ENCODE peak calls at places on chromosomes 4 and X, in four cellular contexts. One of them, this sample, is unnamed.
A peak's percentile ranks its signal among the peaks of the same experiment; 100 is the strongest.

GRCh38 chr4:83413676-83414075 is 41.9 kb downstream of the HELQ start:
- ATAC-seq in body of pancreas: no peak
- ATAC-seq in right lobe of liver: no peak
- ATAC-seq in A549: no peak
- ATAC-seq in this sample: no peak

GRCh38 chr4:94511591-94511990 is 59.8 kb downstream of the PDLIM5 start:
- ATAC-seq in body of pancreas: no peak
- ATAC-seq in right lobe of liver: no peak
- ATAC-seq in A549: no peak
- ATAC-seq in this sample: no peak

GRCh38 chrX:136687457-136687856 is 39.5 kb downstream of the CD40LG start:
- ATAC-seq in body of pancreas: no peak
- ATAC-seq in right lobe of liver: no peak
- ATAC-seq in A549: no peak
- ATAC-seq in this sample: no peak

GRCh38 chr4:152894673-152895072 is 41.5 kb upstream of the FHDC1 start:
- ATAC-seq in body of pancreas: no peak
- ATAC-seq in right lobe of liver: no peak
- ATAC-seq in A549: no peak
- ATAC-seq in this sample: no peak

GRCh38 chr4:173436866-173437265 is 38.0 kb upstream of the SCRG1 start:
- ATAC-seq in body of pancreas: no peak
- ATAC-seq in right lobe of liver: no peak
- ATAC-seq in A549: no peak
- ATAC-seq in this sample: no peak

GRCh38 chrX:109995155-109995554 is 7.8 kb upstream of the TMEM164 start:
- ATAC-seq in body of pancreas: no peak
- ATAC-seq in right lobe of liver: no peak
- ATAC-seq in A549: no peak
- ATAC-seq in this sample: no peak

GRCh38 chr4:111031180-111031579 is 408.3 kb upstream of the PITX2 start:
- ATAC-seq in body of pancreas: no peak
- ATAC-seq in right lobe of liver: no peak
- ATAC-seq in A549: no peak
- ATAC-seq in this sample: no peak

GRCh38 chr4:165524532-165525190 is 145.9 kb downstream of the CPE start:
- ATAC-seq in body of pancreas: no peak
- ATAC-seq in right lobe of liver: no peak
- ATAC-seq in A549: no peak
- ATAC-seq in this sample: no peak

GRCh38 chrX:44260609-44261008 is 82.9 kb downstream of the EFHC2 start:
- ATAC-seq in body of pancreas: no peak
- ATAC-seq in right lobe of liver: no peak
- ATAC-seq in A549: no peak
- ATAC-seq in this sample: no peak

GRCh38 chrX:68807818-68808217 is 21.0 kb upstream of the EFNB1 start:
- ATAC-seq in body of pancreas: peak; percentile 21
- ATAC-seq in right lobe of liver: peak; percentile 80
- ATAC-seq in A549: peak; percentile 70
- ATAC-seq in this sample: peak; percentile 31

GRCh38 chr4:169988252-169988651 is 37.9 kb downstream of the MFAP3L start:
- ATAC-seq in body of pancreas: no peak
- ATAC-seq in right lobe of liver: no peak
- ATAC-seq in A549: no peak
- ATAC-seq in this sample: no peak

GRCh38 chr4:164402554-164402953 is 351.4 kb upstream of the SMIM31 start:
- ATAC-seq in body of pancreas: no peak
- ATAC-seq in right lobe of liver: no peak
- ATAC-seq in A549: no peak
- ATAC-seq in this sample: no peak

GRCh38 chrX:34578237-34578636 is 78.8 kb downstream of the TMEM47 start:
- ATAC-seq in body of pancreas: no peak
- ATAC-seq in right lobe of liver: peak; percentile 46
- ATAC-seq in A549: no peak
- ATAC-seq in this sample: no peak

GRCh38 chrX:8349816-8350544 is 114.7 kb upstream of the VCX3B start:
- ATAC-seq in body of pancreas: no peak
- ATAC-seq in right lobe of liver: no peak
- ATAC-seq in A549: no peak
- ATAC-seq in this sample: no peak

GRCh38 chrX:71636438-71637252 is 18.3 kb upstream of the CXCR3 start:
- ATAC-seq in body of pancreas: no peak
- ATAC-seq in right lobe of liver: no peak
- ATAC-seq in A549: no peak
- ATAC-seq in this sample: peak; percentile 68

GRCh38 chr4:53527342-53527741 is 63.9 kb downstream of the LNX1 start:
- ATAC-seq in body of pancreas: no peak
- ATAC-seq in right lobe of liver: no peak
- ATAC-seq in A549: no peak
- ATAC-seq in this sample: no peak

GRCh38 chrX:139844163-139844562 is 88.7 kb downstream of the ATP11C start:
- ATAC-seq in body of pancreas: no peak
- ATAC-seq in right lobe of liver: peak; percentile 85
- ATAC-seq in A549: no peak
- ATAC-seq in this sample: no peak

GRCh38 chr4:98794565-98795205 is 134.2 kb downstream of the EIF4E start:
- ATAC-seq in body of pancreas: no peak
- ATAC-seq in right lobe of liver: no peak
- ATAC-seq in A549: no peak
- ATAC-seq in this sample: no peak

GRCh38 chr4:134777626-134778025 is 576.0 kb upstream of the PABPC4L start:
- ATAC-seq in body of pancreas: no peak
- ATAC-seq in right lobe of liver: no peak
- ATAC-seq in A549: no peak
- ATAC-seq in this sample: no peak

GRCh38 chr4:146407257-146407656 is 114.5 kb downstream of the SLC10A7 start:
- ATAC-seq in body of pancreas: no peak
- ATAC-seq in right lobe of liver: no peak
- ATAC-seq in A549: no peak
- ATAC-seq in this sample: no peak

GRCh38 chrX:111854778-111855490 is 21.0 kb upstream of the TRPC5OS start:
- ATAC-seq in body of pancreas: peak; percentile 78
- ATAC-seq in right lobe of liver: no peak
- ATAC-seq in A549: no peak
- ATAC-seq in this sample: no peak

GRCh38 chr4:112648263-112649054 is 11.5 kb downstream of the LARP7 start:
- ATAC-seq in body of pancreas: no peak
- ATAC-seq in right lobe of liver: no peak
- ATAC-seq in A549: no peak
- ATAC-seq in this sample: no peak

GRCh38 chr4:151173751-151174325 is 74.4 kb downstream of the RPS3A start:
- ATAC-seq in body of pancreas: peak; percentile 30
- ATAC-seq in right lobe of liver: no peak
- ATAC-seq in A549: no peak
- ATAC-seq in this sample: peak; percentile 56

GRCh38 chr4:7199129-7199725 is 6.9 kb downstream of the SORCS2 start:
- ATAC-seq in body of pancreas: no peak
- ATAC-seq in right lobe of liver: no peak
- ATAC-seq in A549: no peak
- ATAC-seq in this sample: no peak

GRCh38 chrX:104122829-104123228 is 10.5 kb downstream of the ZCCHC18 start:
- ATAC-seq in body of pancreas: no peak
- ATAC-seq in right lobe of liver: no peak
- ATAC-seq in A549: no peak
- ATAC-seq in this sample: no peak

GRCh38 chrX:3501833-3502535 is 155.5 kb upstream of the MXRA5 start:
- ATAC-seq in body of pancreas: no peak
- ATAC-seq in right lobe of liver: no peak
- ATAC-seq in A549: no peak
- ATAC-seq in this sample: no peak

GRCh38 chrX:65635371-65635770 is 32.1 kb upstream of the MSN start:
- ATAC-seq in body of pancreas: no peak
- ATAC-seq in right lobe of liver: no peak
- ATAC-seq in A549: no peak
- ATAC-seq in this sample: peak; percentile 83

GRCh38 chr4:173513651-173514050 is 16.4 kb downstream of the HAND2 start:
- ATAC-seq in body of pancreas: no peak
- ATAC-seq in right lobe of liver: no peak
- ATAC-seq in A549: no peak
- ATAC-seq in this sample: no peak

GRCh38 chr4:99574530-99575314 is at the start of gene MTTP:
- ATAC-seq in body of pancreas: no peak
- ATAC-seq in right lobe of liver: peak; percentile 84
- ATAC-seq in A549: no peak
- ATAC-seq in this sample: no peak

GRCh38 chr4:83250666-83251065 is 33.9 kb downstream of the COQ2 start:
- ATAC-seq in body of pancreas: no peak
- ATAC-seq in right lobe of liver: no peak
- ATAC-seq in A549: no peak
- ATAC-seq in this sample: no peak

GRCh38 chr4:81471361-81472248 is at the start of gene RASGEF1B:
- ATAC-seq in body of pancreas: peak; percentile 96
- ATAC-seq in right lobe of liver: peak; percentile 90
- ATAC-seq in A549: peak; percentile 90
- ATAC-seq in this sample: peak; percentile 98

GRCh38 chr4:81472249-81473085 is 760 bp upstream of the RASGEF1B start:
- ATAC-seq in body of pancreas: peak; percentile 26
- ATAC-seq in right lobe of liver: peak; percentile 29
- ATAC-seq in A549: peak; percentile 79
- ATAC-seq in this sample: peak; percentile 32

GRCh38 chr4:81468685-81469084 is 3.0 kb downstream of the RASGEF1B start:
- ATAC-seq in body of pancreas: no peak
- ATAC-seq in right lobe of liver: no peak
- ATAC-seq in A549: no peak
- ATAC-seq in this sample: no peak

GRCh38 chr4:81469774-81470455 is 1.8 kb downstream of the RASGEF1B start:
- ATAC-seq in body of pancreas: no peak
- ATAC-seq in right lobe of liver: no peak
- ATAC-seq in A549: no peak
- ATAC-seq in this sample: no peak

GRCh38 chr4:81470456-81471327 is 1.0 kb downstream of the RASGEF1B start:
- ATAC-seq in body of pancreas: no peak
- ATAC-seq in right lobe of liver: peak; percentile 22
- ATAC-seq in A549: no peak
- ATAC-seq in this sample: no peak
- TF ChIP-seq POLR2A in body of pancreas: peak; percentile 21
- TF ChIP-seq POLR2A in right lobe of liver: no peak
- TF ChIP-seq POLR2A in A549: no peak
- TF ChIP-seq POLR2A in this sample: no peak

GRCh38 chr4:38161208-38162113 is 201.3 kb downstream of the PTTG2 start:
- ATAC-seq in body of pancreas: peak; percentile 34
- ATAC-seq in right lobe of liver: no peak
- ATAC-seq in A549: peak; percentile 46
- ATAC-seq in this sample: no peak

GRCh38 chr4:38162240-38162784 is 202.1 kb downstream of the PTTG2 start:
- ATAC-seq in body of pancreas: peak; percentile 48
- ATAC-seq in right lobe of liver: peak; percentile 88
- ATAC-seq in A549: peak; percentile 40
- ATAC-seq in this sample: no peak

GRCh38 chr4:38163216-38164006 is 203.2 kb downstream of the PTTG2 start:
- ATAC-seq in body of pancreas: no peak
- ATAC-seq in right lobe of liver: peak; percentile 19
- ATAC-seq in A549: no peak
- ATAC-seq in this sample: no peak

GRCh38 chr4:38157592-38157991 is 197.4 kb downstream of the PTTG2 start:
- ATAC-seq in body of pancreas: no peak
- ATAC-seq in right lobe of liver: no peak
- ATAC-seq in A549: no peak
- ATAC-seq in this sample: no peak

GRCh38 chr4:38160487-38161207 is 200.4 kb downstream of the PTTG2 start:
- ATAC-seq in body of pancreas: peak; percentile 90
- ATAC-seq in right lobe of liver: peak; percentile 53
- ATAC-seq in A549: peak; percentile 80
- ATAC-seq in this sample: peak; percentile 79
- H3K27ac ChIP-seq in body of pancreas: peak overlapping the region; percentile 96
- H3K27ac ChIP-seq in right lobe of liver: peak overlapping the region; percentile 47
- H3K27ac ChIP-seq in A549: peak overlapping the region; percentile 83
- H3K27ac ChIP-seq in this sample: peak overlapping the region; percentile 55

DNA sequence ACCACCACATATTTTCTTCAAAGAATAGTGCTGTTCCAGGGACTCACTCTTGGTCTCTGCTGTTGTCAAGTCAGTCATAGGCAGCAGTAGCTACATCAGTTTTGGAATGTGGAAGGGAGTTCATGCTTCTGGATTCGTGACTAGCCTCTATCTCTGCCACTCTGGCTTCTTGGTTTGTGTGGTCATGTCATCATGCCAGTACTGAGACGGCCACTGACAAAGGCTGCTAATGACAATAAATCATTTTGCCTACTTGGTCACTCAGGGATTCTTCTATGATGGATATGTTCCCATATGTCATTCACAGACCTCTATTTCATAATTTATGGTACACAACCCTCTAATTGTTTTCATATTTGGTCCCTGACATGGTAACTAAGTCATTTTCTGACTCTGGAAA is 450.8 kb upstream of the BOD1L1 start:
- ATAC-seq in body of pancreas: no peak
- ATAC-seq in right lobe of liver: no peak
- ATAC-seq in A549: no peak
- ATAC-seq in this sample: no peak
- TF ChIP-seq POLR2A in body of pancreas: no peak
- TF ChIP-seq POLR2A in right lobe of liver: no peak
- TF ChIP-seq POLR2A in A549: no peak
- TF ChIP-seq POLR2A in this sample: no peak

GRCh38 chrX:119549327-119550016 is 15.7 kb downstream of the STEEP1 start:
- ATAC-seq in body of pancreas: no peak
- ATAC-seq in right lobe of liver: no peak
- ATAC-seq in A549: no peak
- ATAC-seq in this sample: no peak
- H3K27ac ChIP-seq in body of pancreas: no peak overlapping the region
- H3K27ac ChIP-seq in right lobe of liver: no peak overlapping the region
- H3K27ac ChIP-seq in A549: no peak overlapping the region
- H3K27ac ChIP-seq in this sample: no peak overlapping the region

GRCh38 chrX:86044210-86044609 is 3.1 kb downstream of the CHM start:
- ATAC-seq in body of pancreas: no peak
- ATAC-seq in right lobe of liver: no peak
- ATAC-seq in A549: no peak
- ATAC-seq in this sample: no peak

GRCh38 chrX:86051741-86052140 is 4.4 kb upstream of the CHM start:
- ATAC-seq in body of pancreas: no peak
- ATAC-seq in right lobe of liver: no peak
- ATAC-seq in A549: no peak
- ATAC-seq in this sample: no peak

GRCh38 chrX:86047174-86047991 is at the start of gene CHM:
- ATAC-seq in body of pancreas: peak; percentile 99
- ATAC-seq in right lobe of liver: peak; percentile 99
- ATAC-seq in A549: peak; percentile 98
- ATAC-seq in this sample: peak; percentile 96
- TF ChIP-seq POLR2A in body of pancreas: peak; percentile 69
- TF ChIP-seq POLR2A in right lobe of liver: peak; percentile 45
- TF ChIP-seq POLR2A in A549: peak; percentile 35
- TF ChIP-seq POLR2A in this sample: no peak

GRCh38 chr4:142850478-142850877 is 4.4 kb upstream of the INPP4B start:
- ATAC-seq in body of pancreas: no peak
- ATAC-seq in right lobe of liver: no peak
- ATAC-seq in A549: no peak
- ATAC-seq in this sample: no peak

GRCh38 chr4:142846105-142846728 is at the start of gene INPP4B:
- ATAC-seq in body of pancreas: peak; percentile 74
- ATAC-seq in right lobe of liver: peak; percentile 53
- ATAC-seq in A549: peak; percentile 76
- ATAC-seq in this sample: peak; percentile 81

GRCh38 chr4:142845293-142846070 is 619 bp downstream of the INPP4B start:
- ATAC-seq in body of pancreas: peak; percentile 19
- ATAC-seq in right lobe of liver: no peak
- ATAC-seq in A549: peak; percentile 32
- ATAC-seq in this sample: peak; percentile 23

GRCh38 chr4:142844782-142845181 is 1.3 kb downstream of the INPP4B start:
- ATAC-seq in body of pancreas: no peak
- ATAC-seq in right lobe of liver: no peak
- ATAC-seq in A549: no peak
- ATAC-seq in this sample: no peak

GRCh38 chr4:142846729-142847606 is 867 bp upstream of the INPP4B start:
- ATAC-seq in body of pancreas: peak; percentile 82
- ATAC-seq in right lobe of liver: peak; percentile 78
- ATAC-seq in A549: peak; percentile 77
- ATAC-seq in this sample: peak; percentile 57
- H3K27ac ChIP-seq in body of pancreas: peak overlapping the region; percentile 63
- H3K27ac ChIP-seq in right lobe of liver: no peak overlapping the region
- H3K27ac ChIP-seq in A549: peak overlapping the region; percentile 72
- H3K27ac ChIP-seq in this sample: peak overlapping the region; percentile 83

This sample was measured in gastroesophageal sphincter.